ENCODE peak calls at places on chromosomes 5 and 9, in seven cellular contexts. N, L, F, K, M, Z and J are unnamed samples.

GRCh38 chr9:13719410-13719809 is 439.9 kb upstream of the MPDZ start:
- DNase-seq in N (no peak), L (no peak), F (no peak), K (no peak), M (no peak), Z (no peak), J (no peak)

GRCh38 chr9:113879318-113879717 is 3.2 kb downstream of the ZNF618 start:
- DNase-seq in N (no peak), L (no peak), F (no peak), K (no peak), M (no peak), Z (no peak), J (no peak)

GRCh38 chr9:107131108-107131799 is 151.8 kb upstream of the RAD23B start:
- DNase-seq in N (no peak), L (no peak), F (no peak), K (no peak), M (no peak), Z (no peak), J (no peak)

GRCh38 chr5:151224372-151224771 is 480 bp upstream of the CCDC69 start:
- DNase-seq in N (no peak), L (no peak), F (no peak), K (no peak), M (peak; percentile 33), Z (no peak), J (no peak)

GRCh38 chr9:136289651-136290507 is 14.0 kb downstream of the CCDC187 start:
- DNase-seq in N (no peak), L (no peak), F (no peak), K (no peak), M (no peak), Z (no peak), J (no peak)

GRCh38 chr5:83636141-83636540 is 84.5 kb downstream of the HAPLN1 start:
- DNase-seq in N (no peak), L (no peak), F (no peak), K (no peak), M (no peak), Z (no peak), J (no peak)

GRCh38 chr5:72194846-72195245 is 87.6 kb downstream of the MAP1B start:
- DNase-seq in N (no peak), L (no peak), F (no peak), K (no peak), M (no peak), Z (no peak), J (no peak)

GRCh38 chr5:147169399-147169798 is 65.4 kb upstream of the STK32A start:
- DNase-seq in N (no peak), L (no peak), F (no peak), K (no peak), M (no peak), Z (no peak), J (no peak)

GRCh38 chr9:32486839-32487562 is 39.0 kb downstream of the RIGI start:
- DNase-seq in N (no peak), L (no peak), F (no peak), K (no peak), M (no peak), Z (no peak), J (no peak)

GRCh38 chr9:92534199-92535159 is 1.3 kb downstream of the ECM2 start:
- DNase-seq in N (no peak), L (no peak), F (no peak), K (no peak), M (no peak), Z (no peak), J (no peak)

GRCh38 chr9:133102190-133103021 is 18.6 kb downstream of the RALGDS start:
- DNase-seq in N (peak; percentile 21), L (no peak), F (peak; percentile 77), K (no peak), M (no peak), Z (no peak), J (no peak)

GRCh38 chr9:76691761-76692313 is 72.4 kb upstream of the PCA3 start:
- DNase-seq in N (no peak), L (no peak), F (no peak), K (no peak), M (no peak), Z (no peak), J (no peak)

GRCh38 chr5:96530901-96531300 is 97.9 kb upstream of the PCSK1 start:
- DNase-seq in N (no peak), L (no peak), F (no peak), K (no peak), M (no peak), Z (no peak), J (no peak)

GRCh38 chr5:1268056-1268455 is 26.8 kb downstream of the TERT start:
- DNase-seq in N (no peak), L (no peak), F (no peak), K (no peak), M (no peak), Z (no peak), J (no peak)

GRCh38 chr9:69016366-69017096 is 2.6 kb upstream of the PRKACG start:
- DNase-seq in N (no peak), L (no peak), F (no peak), K (no peak), M (no peak), Z (no peak), J (no peak)

GRCh38 chr5:56116599-56117131 is 116.5 kb downstream of the ANKRD55 start:
- DNase-seq in N (no peak), L (no peak), F (no peak), K (no peak), M (no peak), Z (peak; percentile 17), J (no peak)

GRCh38 chr9:124771867-124772621 is 933 bp upstream of the NR6A1 start:
- DNase-seq in N (peak; percentile 70), L (peak; percentile 74), F (peak; percentile 91), K (peak; percentile 57), M (no peak), Z (no peak), J (peak; percentile 61)

GRCh38 chr9:95721132-95721531 is 154.4 kb upstream of the ERCC6L2 start:
- DNase-seq in N (peak; percentile 31), L (no peak), F (no peak), K (no peak), M (no peak), Z (no peak), J (peak; percentile 74)

GRCh38 chr9:37283730-37284235 is 138.7 kb upstream of the GRHPR start:
- DNase-seq in N (no peak), L (no peak), F (no peak), K (peak; percentile 36), M (no peak), Z (no peak), J (no peak)

GRCh38 chr5:83714780-83715179 is 5.9 kb downstream of the HAPLN1 start:
- DNase-seq in N (no peak), L (no peak), F (no peak), K (no peak), M (no peak), Z (no peak), J (no peak)

GRCh38 chr5:150650713-150651000 is 10.2 kb downstream of the SYNPO start:
- DNase-seq in N (no peak), L (no peak), F (no peak), K (no peak), M (no peak), Z (no peak), J (no peak)

GRCh38 chr9:89873801-89874200 is 269.0 kb downstream of the GADD45G start:
- DNase-seq in N (no peak), L (no peak), F (peak; percentile 46), K (no peak), M (peak; percentile 4), Z (no peak), J (no peak)

GRCh38 chr5:10502130-10502529 is 60.5 kb downstream of the ROPN1L start:
- DNase-seq in N (no peak), L (no peak), F (peak; percentile 75), K (no peak), M (no peak), Z (no peak), J (no peak)

DNA sequence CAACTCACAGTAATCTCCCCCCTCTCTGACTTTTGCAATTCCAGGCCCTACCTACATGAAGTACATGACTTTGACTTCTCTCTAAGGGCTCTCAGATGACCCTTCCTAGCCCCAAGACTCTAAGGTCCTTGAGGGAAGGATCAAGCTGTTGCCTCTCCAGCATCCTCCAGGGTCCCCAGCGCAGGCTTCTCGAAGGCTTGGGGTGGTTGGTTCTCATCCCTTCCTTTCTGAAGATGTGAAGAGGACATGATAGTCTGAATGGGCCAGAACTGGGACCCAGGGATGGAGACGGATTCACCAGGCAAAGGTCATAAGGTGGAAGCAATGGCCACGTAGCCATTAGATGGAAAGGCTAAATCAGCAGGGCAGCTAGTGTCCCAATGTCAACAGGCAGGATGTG is 86.8 kb downstream of the NRG2 start:
- DNase-seq in N (no peak), L (no peak), F (no peak), K (no peak), M (no peak), Z (no peak), J (no peak)
- TF ChIP-seq POLR2AphosphoS5 in N (no peak), L (no peak), F (no peak), K (no peak), M (no peak), Z (no peak), J (no peak)

GRCh38 chr5:136066705-136067271 is 38.0 kb downstream of the TGFBI start:
- DNase-seq in N (no peak), L (no peak), F (no peak), K (no peak), M (peak; percentile 86), Z (no peak), J (no peak)
- TF ChIP-seq CTCF in N (peak; percentile 10), L (no peak), F (no peak), K (no peak), M (peak; percentile 33), Z (no peak), J (no peak)

DNA sequence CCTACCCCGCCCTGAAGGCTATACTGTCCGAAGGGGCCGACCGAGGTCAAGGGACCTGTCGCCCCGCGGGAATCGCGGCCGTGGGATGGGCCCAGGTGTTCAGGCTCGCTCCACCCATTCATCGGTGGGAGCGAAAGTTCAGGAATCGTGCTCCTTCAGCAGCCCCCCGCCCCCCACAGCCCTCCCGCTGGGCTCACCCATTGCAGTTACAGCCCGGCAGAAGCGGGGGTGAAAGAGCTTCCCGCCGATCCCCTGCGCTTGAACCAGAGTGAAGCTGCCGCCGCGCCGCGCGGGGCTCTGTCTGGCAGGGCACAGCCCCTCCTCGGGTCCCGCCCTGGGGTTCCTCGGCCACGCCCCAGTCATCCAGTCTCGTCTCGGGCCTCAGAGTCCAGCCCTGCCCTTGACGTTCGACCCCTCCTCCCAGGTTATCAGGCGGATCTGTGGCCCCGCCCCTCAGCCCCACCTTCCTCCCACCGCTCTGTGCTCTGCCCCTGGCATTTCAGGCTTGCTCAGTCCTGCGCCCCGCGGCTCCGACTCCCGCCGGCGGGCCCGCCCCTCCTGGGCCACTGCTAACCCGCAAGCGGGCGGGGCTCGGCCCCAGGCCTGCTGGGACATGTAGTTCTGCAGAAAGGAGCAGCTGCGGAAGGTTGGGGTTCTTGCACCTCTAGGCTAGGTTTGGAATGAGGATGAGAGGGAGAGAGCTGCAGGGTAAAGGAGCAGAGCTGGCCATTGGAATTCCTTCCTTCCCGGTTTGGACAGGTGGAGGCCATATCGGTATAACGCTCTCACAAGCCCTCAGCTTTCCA is at the start of gene MYORG:
- DNase-seq in N (peak; percentile 98), L (peak; percentile 90), F (peak; percentile 98), K (peak; percentile 84), M (peak; percentile 96), Z (peak; percentile 91), J (peak; percentile 93)
- TF ChIP-seq POLR2AphosphoS5 in N (peak; percentile 91), L (no peak), F (peak; percentile 80), K (no peak), M (peak; percentile 94), Z (no peak), J (peak; percentile 90)

GRCh38 chr9:111300140-111300735 is 29.8 kb downstream of the OR2K2 start:
- DNase-seq in N (no peak), L (no peak), F (no peak), K (no peak), M (no peak), Z (no peak), J (no peak)
- TF ChIP-seq CTCF in N (no peak), L (no peak), F (no peak), K (no peak), M (no peak), Z (no peak), J (no peak)

GRCh38 chr9:131270171-131271015 is 5.9 kb downstream of the FAM78A start:
- DNase-seq in N (peak; percentile 46), L (no peak), F (peak; percentile 93), K (no peak), M (peak; percentile 86), Z (peak; percentile 94), J (no peak)
- TF ChIP-seq POLR2AphosphoS5 in N (peak; percentile 19), L (no peak), F (peak; percentile 78), K (no peak), M (no peak), Z (peak; percentile 74), J (no peak)